ENCODE peak calls at places on chromosomes 7 and 10, in four cellular contexts. One of them, this sample, is unnamed.

GRCh38 chr10:94850766-94851165 is 87.7 kb upstream of the CYP2C9 start:
- DNase-seq in aorta: no peak
- DNase-seq in activated CD4-positive, CD25-positive, alpha-beta regulatory T cell treated with anti-CD3 and anti-CD28 coated beads, Interleukin-2, amount 50 U/mL, for 72 hours: no peak
- DNase-seq in cardiac fibroblast: no peak
- DNase-seq in this sample: no peak

GRCh38 chr10:78763651-78764395 is 304.9 kb upstream of the ZMIZ1 start:
- DNase-seq in cardiac fibroblast: no peak
- DNase-seq in activated CD4-positive, CD25-positive, alpha-beta regulatory T cell treated with anti-CD3 and anti-CD28 coated beads, Interleukin-2, amount 50 U/mL, for 72 hours: no peak
- DNase-seq in aorta: peak; percentile 74
- DNase-seq in this sample: no peak

GRCh38 chr10:69958232-69958902 is 94.3 kb upstream of the MACROH2A2 start:
- DNase-seq in aorta: no peak
- DNase-seq in activated CD4-positive, CD25-positive, alpha-beta regulatory T cell treated with anti-CD3 and anti-CD28 coated beads, Interleukin-2, amount 50 U/mL, for 72 hours: no peak
- DNase-seq in cardiac fibroblast: peak; percentile 69
- DNase-seq in this sample: no peak

GRCh38 chr10:132178046-132178445 is 8.7 kb upstream of the DPYSL4 start:
- DNase-seq in cardiac fibroblast: no peak
- DNase-seq in aorta: no peak
- DNase-seq in activated CD4-positive, CD25-positive, alpha-beta regulatory T cell treated with anti-CD3 and anti-CD28 coated beads, Interleukin-2, amount 50 U/mL, for 72 hours: no peak
- DNase-seq in this sample: peak; percentile 19

GRCh38 chr10:62636825-62637248 is 167.7 kb upstream of the ADO start:
- DNase-seq in aorta: no peak
- DNase-seq in cardiac fibroblast: no peak
- DNase-seq in activated CD4-positive, CD25-positive, alpha-beta regulatory T cell treated with anti-CD3 and anti-CD28 coated beads, Interleukin-2, amount 50 U/mL, for 72 hours: no peak
- DNase-seq in this sample: no peak

GRCh38 chr10:61896854-61897661 is 4.4 kb upstream of the ARID5B start:
- DNase-seq in cardiac fibroblast: peak; percentile 87
- DNase-seq in aorta: peak; percentile 76
- DNase-seq in activated CD4-positive, CD25-positive, alpha-beta regulatory T cell treated with anti-CD3 and anti-CD28 coated beads, Interleukin-2, amount 50 U/mL, for 72 hours: peak; percentile 53
- DNase-seq in this sample: peak; percentile 72

GRCh38 chr10:18625906-18626305 is 25.5 kb downstream of the NSUN6 start:
- DNase-seq in cardiac fibroblast: no peak
- DNase-seq in aorta: no peak
- DNase-seq in activated CD4-positive, CD25-positive, alpha-beta regulatory T cell treated with anti-CD3 and anti-CD28 coated beads, Interleukin-2, amount 50 U/mL, for 72 hours: no peak
- DNase-seq in this sample: no peak

GRCh38 chr7:101608772-101609713 is 20.1 kb downstream of the MYL10 start:
- DNase-seq in aorta: no peak
- DNase-seq in activated CD4-positive, CD25-positive, alpha-beta regulatory T cell treated with anti-CD3 and anti-CD28 coated beads, Interleukin-2, amount 50 U/mL, for 72 hours: no peak
- DNase-seq in cardiac fibroblast: no peak
- DNase-seq in this sample: no peak

GRCh38 chr10:70364001-70364771 is 18.2 kb downstream of the LRRC20 start:
- DNase-seq in cardiac fibroblast: peak; percentile 99
- DNase-seq in activated CD4-positive, CD25-positive, alpha-beta regulatory T cell treated with anti-CD3 and anti-CD28 coated beads, Interleukin-2, amount 50 U/mL, for 72 hours: peak; percentile 85
- DNase-seq in aorta: peak; percentile 94
- DNase-seq in this sample: peak; percentile 90

GRCh38 chr10:93180402-93181040 is 106.8 kb downstream of the CYP26A1 start:
- DNase-seq in aorta: peak; percentile 83
- DNase-seq in activated CD4-positive, CD25-positive, alpha-beta regulatory T cell treated with anti-CD3 and anti-CD28 coated beads, Interleukin-2, amount 50 U/mL, for 72 hours: no peak
- DNase-seq in cardiac fibroblast: no peak
- DNase-seq in this sample: peak; percentile 66

GRCh38 chr10:51063659-51064535 is 10.4 kb upstream of the PRKG1 start:
- DNase-seq in aorta: no peak
- DNase-seq in activated CD4-positive, CD25-positive, alpha-beta regulatory T cell treated with anti-CD3 and anti-CD28 coated beads, Interleukin-2, amount 50 U/mL, for 72 hours: no peak
- DNase-seq in cardiac fibroblast: peak; percentile 81
- DNase-seq in this sample: no peak

GRCh38 chr10:73771722-73772279 is 10.0 kb upstream of the CHCHD1 start:
- DNase-seq in activated CD4-positive, CD25-positive, alpha-beta regulatory T cell treated with anti-CD3 and anti-CD28 coated beads, Interleukin-2, amount 50 U/mL, for 72 hours: peak; percentile 45
- DNase-seq in cardiac fibroblast: peak; percentile 28
- DNase-seq in aorta: peak; percentile 94
- DNase-seq in this sample: peak; percentile 91

GRCh38 chr7:100158229-100159098 is at the start of gene TRAPPC14:
- DNase-seq in cardiac fibroblast: peak; percentile 79
- DNase-seq in aorta: peak; percentile 96
- DNase-seq in activated CD4-positive, CD25-positive, alpha-beta regulatory T cell treated with anti-CD3 and anti-CD28 coated beads, Interleukin-2, amount 50 U/mL, for 72 hours: peak; percentile 94
- DNase-seq in this sample: peak; percentile 95

GRCh38 chr10:1735562-1735961 is 1.8 kb downstream of the ADARB2 start:
- DNase-seq in activated CD4-positive, CD25-positive, alpha-beta regulatory T cell treated with anti-CD3 and anti-CD28 coated beads, Interleukin-2, amount 50 U/mL, for 72 hours: no peak
- DNase-seq in aorta: no peak
- DNase-seq in cardiac fibroblast: no peak
- DNase-seq in this sample: no peak

GRCh38 chr7:16466087-16466472 is 542 bp upstream of the SOSTDC1 start:
- DNase-seq in aorta: no peak
- DNase-seq in cardiac fibroblast: no peak
- DNase-seq in activated CD4-positive, CD25-positive, alpha-beta regulatory T cell treated with anti-CD3 and anti-CD28 coated beads, Interleukin-2, amount 50 U/mL, for 72 hours: no peak
- DNase-seq in this sample: no peak

GRCh38 chr10:99977916-99978315 is 31.8 kb downstream of the DNMBP start:
- DNase-seq in cardiac fibroblast: no peak
- DNase-seq in activated CD4-positive, CD25-positive, alpha-beta regulatory T cell treated with anti-CD3 and anti-CD28 coated beads, Interleukin-2, amount 50 U/mL, for 72 hours: no peak
- DNase-seq in aorta: no peak
- DNase-seq in this sample: no peak

GRCh38 chr7:63521-64021 is 128.8 kb upstream of the FAM20C start:
- DNase-seq in cardiac fibroblast: no peak
- DNase-seq in activated CD4-positive, CD25-positive, alpha-beta regulatory T cell treated with anti-CD3 and anti-CD28 coated beads, Interleukin-2, amount 50 U/mL, for 72 hours: peak; percentile 24
- DNase-seq in aorta: peak; percentile 66
- DNase-seq in this sample: no peak

GRCh38 chr7:41996381-41997035 is 240.5 kb downstream of the GLI3 start:
- DNase-seq in cardiac fibroblast: peak; percentile 76
- DNase-seq in aorta: no peak
- DNase-seq in activated CD4-positive, CD25-positive, alpha-beta regulatory T cell treated with anti-CD3 and anti-CD28 coated beads, Interleukin-2, amount 50 U/mL, for 72 hours: no peak
- DNase-seq in this sample: no peak

GRCh38 chr10:97444212-97444611 is 1.6 kb downstream of the EXOSC1 start:
- DNase-seq in activated CD4-positive, CD25-positive, alpha-beta regulatory T cell treated with anti-CD3 and anti-CD28 coated beads, Interleukin-2, amount 50 U/mL, for 72 hours: no peak
- DNase-seq in aorta: no peak
- DNase-seq in cardiac fibroblast: no peak
- DNase-seq in this sample: no peak

GRCh38 chr7:148107741-148108140 is 482.8 kb upstream of the C7orf33 start:
- DNase-seq in activated CD4-positive, CD25-positive, alpha-beta regulatory T cell treated with anti-CD3 and anti-CD28 coated beads, Interleukin-2, amount 50 U/mL, for 72 hours: no peak
- DNase-seq in aorta: no peak
- DNase-seq in cardiac fibroblast: no peak
- DNase-seq in this sample: no peak

GRCh38 chr10:986881-987634 is 1.2 kb upstream of the GTPBP4 start:
- DNase-seq in cardiac fibroblast: peak; percentile 82
- DNase-seq in activated CD4-positive, CD25-positive, alpha-beta regulatory T cell treated with anti-CD3 and anti-CD28 coated beads, Interleukin-2, amount 50 U/mL, for 72 hours: no peak
- DNase-seq in aorta: no peak
- DNase-seq in this sample: no peak

GRCh38 chr10:97628228-97628627 is 5.1 kb downstream of the MORN4 start:
- DNase-seq in cardiac fibroblast: no peak
- DNase-seq in activated CD4-positive, CD25-positive, alpha-beta regulatory T cell treated with anti-CD3 and anti-CD28 coated beads, Interleukin-2, amount 50 U/mL, for 72 hours: no peak
- DNase-seq in aorta: no peak
- DNase-seq in this sample: no peak

GRCh38 chr10:128028508-128029279 is 97.5 kb downstream of the MKI67 start:
- DNase-seq in aorta: peak; percentile 35
- DNase-seq in cardiac fibroblast: no peak
- DNase-seq in activated CD4-positive, CD25-positive, alpha-beta regulatory T cell treated with anti-CD3 and anti-CD28 coated beads, Interleukin-2, amount 50 U/mL, for 72 hours: no peak
- DNase-seq in this sample: no peak

This sample was measured in psoas muscle.